ENCODE peak calls at places on chromosomes 13 and 19, in eight cellular contexts. J, U, I, O, R, P, D and K are unnamed samples.

GRCh38 chr13:72953391-72953960 is 105.3 kb upstream of the KLF5 start:
- DNase-seq in R (peak), D (no peak), J (peak), I (no peak), P (no peak), U (no peak), O (peak), K (no peak)

GRCh38 chr13:36344886-36345437 is 1.2 kb downstream of the SPART start:
- DNase-seq in U (peak), R (no peak), D (no peak), J (peak), I (no peak), O (no peak), P (no peak), K (no peak)

GRCh38 chr19:23075031-23075733 is 41.6 kb upstream of the ZNF730 start:
- DNase-seq in R (peak), I (no peak), J (no peak), D (peak), O (peak), U (peak), P (no peak), K (peak)

GRCh38 chr13:91639316-91639715 is 240.9 kb downstream of the GPC5 start:
- DNase-seq in J (no peak), R (no peak), P (no peak), U (no peak), O (no peak), I (no peak), D (no peak), K (no peak)

GRCh38 chr13:113366031-113366588 is 2.2 kb upstream of the GRTP1 start:
- DNase-seq in R (no peak), D (no peak), U (no peak), O (no peak), P (no peak), I (no peak), J (no peak), K (no peak)

GRCh38 chr13:110874508-110874960 is 40.3 kb downstream of the ANKRD10 start:
- DNase-seq in J (peak), D (peak), R (peak), I (peak), U (peak), P (no peak), O (peak), K (no peak)

GRCh38 chr13:45742985-45743384 is 40.9 kb downstream of the CBY2 start:
- DNase-seq in R (no peak), O (no peak), U (no peak), D (no peak), I (no peak), P (no peak), J (no peak), K (no peak)

GRCh38 chr13:30737511-30738342 is 2.4 kb downstream of the ALOX5AP start:
- DNase-seq in I (no peak), O (no peak), U (no peak), P (no peak), R (no peak), D (no peak), J (no peak), K (peak)

GRCh38 chr13:100440756-100441421 is 147.7 kb downstream of the GGACT start:
- DNase-seq in O (no peak), D (no peak), P (no peak), R (no peak), U (no peak), J (no peak), I (no peak), K (no peak)